ENCODE peak calls at places on chromosomes 2 and 18, in five cellular contexts. One of them, this sample, is unnamed.
A peak's percentile ranks its signal among the peaks of the same experiment; 100 is the strongest.

GRCh38 chr2:84781942-84782716 is 98.8 kb downstream of the TRABD2A start:
- DNase-seq in iris pigment epithelial cell: peak; percentile 55
- DNase-seq in HFFc6: no peak
- DNase-seq in NCI-H774: no peak
- DNase-seq in activated naive CD4-positive, alpha-beta T cell treated with anti-CD3 and anti-CD28 coated beads, Interleukin-2, amount 50 U/mL, for 72 hours: no peak
- DNase-seq in this sample: no peak

GRCh38 chr2:4828682-4829374 is 863.4 kb upstream of the SOX11 start:
- DNase-seq in NCI-H774: no peak
- DNase-seq in HFFc6: no peak
- DNase-seq in activated naive CD4-positive, alpha-beta T cell treated with anti-CD3 and anti-CD28 coated beads, Interleukin-2, amount 50 U/mL, for 72 hours: no peak
- DNase-seq in iris pigment epithelial cell: no peak
- DNase-seq in this sample: no peak

GRCh38 chr18:24799176-24799575 is 338.7 kb downstream of the HRH4 start:
- DNase-seq in activated naive CD4-positive, alpha-beta T cell treated with anti-CD3 and anti-CD28 coated beads, Interleukin-2, amount 50 U/mL, for 72 hours: no peak
- DNase-seq in iris pigment epithelial cell: no peak
- DNase-seq in HFFc6: no peak
- DNase-seq in NCI-H774: no peak
- DNase-seq in this sample: no peak

GRCh38 chr2:180000434-180000833 is 6.7 kb downstream of the CWC22 start:
- DNase-seq in HFFc6: no peak
- DNase-seq in NCI-H774: no peak
- DNase-seq in iris pigment epithelial cell: peak; percentile 59
- DNase-seq in activated naive CD4-positive, alpha-beta T cell treated with anti-CD3 and anti-CD28 coated beads, Interleukin-2, amount 50 U/mL, for 72 hours: no peak
- DNase-seq in this sample: peak; percentile 6

GRCh38 chr18:59950215-59950944 is 50.6 kb downstream of the PMAIP1 start:
- DNase-seq in HFFc6: no peak
- DNase-seq in activated naive CD4-positive, alpha-beta T cell treated with anti-CD3 and anti-CD28 coated beads, Interleukin-2, amount 50 U/mL, for 72 hours: no peak
- DNase-seq in iris pigment epithelial cell: peak; percentile 49
- DNase-seq in NCI-H774: no peak
- DNase-seq in this sample: peak; percentile 28

GRCh38 chr2:39845460-39846146 is 66.5 kb upstream of the THUMPD2 start:
- DNase-seq in NCI-H774: no peak
- DNase-seq in iris pigment epithelial cell: peak; percentile 11
- DNase-seq in activated naive CD4-positive, alpha-beta T cell treated with anti-CD3 and anti-CD28 coated beads, Interleukin-2, amount 50 U/mL, for 72 hours: no peak
- DNase-seq in HFFc6: no peak
- DNase-seq in this sample: no peak

GRCh38 chr2:2527162-2527561 is 196.1 kb upstream of the MYT1L start:
- DNase-seq in NCI-H774: no peak
- DNase-seq in iris pigment epithelial cell: no peak
- DNase-seq in HFFc6: no peak
- DNase-seq in activated naive CD4-positive, alpha-beta T cell treated with anti-CD3 and anti-CD28 coated beads, Interleukin-2, amount 50 U/mL, for 72 hours: no peak
- DNase-seq in this sample: no peak

GRCh38 chr2:71492112-71492511 is 38.8 kb downstream of the DYSF start:
- DNase-seq in iris pigment epithelial cell: no peak
- DNase-seq in activated naive CD4-positive, alpha-beta T cell treated with anti-CD3 and anti-CD28 coated beads, Interleukin-2, amount 50 U/mL, for 72 hours: no peak
- DNase-seq in HFFc6: no peak
- DNase-seq in NCI-H774: no peak
- DNase-seq in this sample: no peak

GRCh38 chr18:31195063-31195462 is 32.4 kb upstream of the DSC1 start:
- DNase-seq in activated naive CD4-positive, alpha-beta T cell treated with anti-CD3 and anti-CD28 coated beads, Interleukin-2, amount 50 U/mL, for 72 hours: no peak
- DNase-seq in NCI-H774: no peak
- DNase-seq in iris pigment epithelial cell: no peak
- DNase-seq in HFFc6: no peak
- DNase-seq in this sample: no peak

GRCh38 chr2:107553534-107553933 is 273.2 kb upstream of the RGPD4 start:
- DNase-seq in HFFc6: no peak
- DNase-seq in NCI-H774: no peak
- DNase-seq in activated naive CD4-positive, alpha-beta T cell treated with anti-CD3 and anti-CD28 coated beads, Interleukin-2, amount 50 U/mL, for 72 hours: no peak
- DNase-seq in iris pigment epithelial cell: peak; percentile 20
- DNase-seq in this sample: no peak

GRCh38 chr2:12177052-12177994 is 430.9 kb downstream of the LPIN1 start:
- DNase-seq in NCI-H774: no peak
- DNase-seq in activated naive CD4-positive, alpha-beta T cell treated with anti-CD3 and anti-CD28 coated beads, Interleukin-2, amount 50 U/mL, for 72 hours: no peak
- DNase-seq in HFFc6: peak; percentile 86
- DNase-seq in iris pigment epithelial cell: peak; percentile 72
- DNase-seq in this sample: peak; percentile 81

GRCh38 chr18:27600245-27600644 is 415.1 kb upstream of the CHST9 start:
- DNase-seq in iris pigment epithelial cell: no peak
- DNase-seq in NCI-H774: no peak
- DNase-seq in HFFc6: no peak
- DNase-seq in activated naive CD4-positive, alpha-beta T cell treated with anti-CD3 and anti-CD28 coated beads, Interleukin-2, amount 50 U/mL, for 72 hours: no peak
- DNase-seq in this sample: no peak

GRCh38 chr18:27121108-27121507 is 64.0 kb downstream of the CHST9 start:
- DNase-seq in iris pigment epithelial cell: no peak
- DNase-seq in NCI-H774: no peak
- DNase-seq in HFFc6: no peak
- DNase-seq in activated naive CD4-positive, alpha-beta T cell treated with anti-CD3 and anti-CD28 coated beads, Interleukin-2, amount 50 U/mL, for 72 hours: no peak
- DNase-seq in this sample: no peak

GRCh38 chr18:11512096-11513030 is 97.0 kb upstream of the SLC35G4 start:
- DNase-seq in NCI-H774: no peak
- DNase-seq in activated naive CD4-positive, alpha-beta T cell treated with anti-CD3 and anti-CD28 coated beads, Interleukin-2, amount 50 U/mL, for 72 hours: no peak
- DNase-seq in HFFc6: peak; percentile 18
- DNase-seq in iris pigment epithelial cell: peak; percentile 20
- DNase-seq in this sample: peak; percentile 47

GRCh38 chr2:48398285-48399135 is 131.4 kb upstream of the STON1 start:
- DNase-seq in iris pigment epithelial cell: peak; percentile 20
- DNase-seq in NCI-H774: no peak
- DNase-seq in activated naive CD4-positive, alpha-beta T cell treated with anti-CD3 and anti-CD28 coated beads, Interleukin-2, amount 50 U/mL, for 72 hours: no peak
- DNase-seq in HFFc6: no peak
- DNase-seq in this sample: no peak

GRCh38 chr2:171394164-171394725 is 39.5 kb downstream of the METTL8 start:
- DNase-seq in HFFc6: no peak
- DNase-seq in NCI-H774: no peak
- DNase-seq in activated naive CD4-positive, alpha-beta T cell treated with anti-CD3 and anti-CD28 coated beads, Interleukin-2, amount 50 U/mL, for 72 hours: no peak
- DNase-seq in iris pigment epithelial cell: no peak
- DNase-seq in this sample: no peak

GRCh38 chr2:119473621-119474370 is 42.1 kb downstream of the TMEM37 start:
- DNase-seq in activated naive CD4-positive, alpha-beta T cell treated with anti-CD3 and anti-CD28 coated beads, Interleukin-2, amount 50 U/mL, for 72 hours: no peak
- DNase-seq in iris pigment epithelial cell: no peak
- DNase-seq in NCI-H774: no peak
- DNase-seq in HFFc6: no peak
- DNase-seq in this sample: no peak

GRCh38 chr2:228157841-228158240 is 23.6 kb downstream of the SPHKAP start:
- DNase-seq in iris pigment epithelial cell: no peak
- DNase-seq in NCI-H774: no peak
- DNase-seq in activated naive CD4-positive, alpha-beta T cell treated with anti-CD3 and anti-CD28 coated beads, Interleukin-2, amount 50 U/mL, for 72 hours: no peak
- DNase-seq in HFFc6: no peak
- DNase-seq in this sample: no peak

GRCh38 chr2:2834530-2835254 is 503.6 kb upstream of the MYT1L start:
- DNase-seq in iris pigment epithelial cell: no peak
- DNase-seq in HFFc6: no peak
- DNase-seq in activated naive CD4-positive, alpha-beta T cell treated with anti-CD3 and anti-CD28 coated beads, Interleukin-2, amount 50 U/mL, for 72 hours: no peak
- DNase-seq in NCI-H774: no peak
- DNase-seq in this sample: no peak

GRCh38 chr2:157898591-157898996 is 22.5 kb upstream of the ACVR1 start:
- DNase-seq in activated naive CD4-positive, alpha-beta T cell treated with anti-CD3 and anti-CD28 coated beads, Interleukin-2, amount 50 U/mL, for 72 hours: peak; percentile 60
- DNase-seq in iris pigment epithelial cell: peak; percentile 96
- DNase-seq in NCI-H774: no peak
- DNase-seq in HFFc6: peak; percentile 67
- DNase-seq in this sample: peak; percentile 59

GRCh38 chr2:81739971-81740370 is 1435.4 kb upstream of the LRRTM1 start:
- DNase-seq in NCI-H774: no peak
- DNase-seq in activated naive CD4-positive, alpha-beta T cell treated with anti-CD3 and anti-CD28 coated beads, Interleukin-2, amount 50 U/mL, for 72 hours: no peak
- DNase-seq in iris pigment epithelial cell: no peak
- DNase-seq in HFFc6: no peak
- DNase-seq in this sample: no peak

GRCh38 chr2:195017890-195018289 is 639.1 kb upstream of the SLC39A10 start:
- DNase-seq in NCI-H774: no peak
- DNase-seq in activated naive CD4-positive, alpha-beta T cell treated with anti-CD3 and anti-CD28 coated beads, Interleukin-2, amount 50 U/mL, for 72 hours: no peak
- DNase-seq in HFFc6: no peak
- DNase-seq in iris pigment epithelial cell: no peak
- DNase-seq in this sample: no peak

GRCh38 chr2:63763336-63764056 is 78.2 kb upstream of the UGP2 start:
- DNase-seq in NCI-H774: no peak
- DNase-seq in HFFc6: no peak
- DNase-seq in iris pigment epithelial cell: no peak
- DNase-seq in activated naive CD4-positive, alpha-beta T cell treated with anti-CD3 and anti-CD28 coated beads, Interleukin-2, amount 50 U/mL, for 72 hours: no peak
- DNase-seq in this sample: peak; percentile 91

GRCh38 chr2:26456701-26457224 is 21.2 kb downstream of the OTOF start:
- DNase-seq in iris pigment epithelial cell: no peak
- DNase-seq in HFFc6: no peak
- DNase-seq in NCI-H774: no peak
- DNase-seq in activated naive CD4-positive, alpha-beta T cell treated with anti-CD3 and anti-CD28 coated beads, Interleukin-2, amount 50 U/mL, for 72 hours: no peak
- DNase-seq in this sample: peak; percentile 7

GRCh38 chr2:10763461-10763800 is 42.0 kb downstream of the ATP6V1C2 start:
- DNase-seq in HFFc6: no peak
- DNase-seq in activated naive CD4-positive, alpha-beta T cell treated with anti-CD3 and anti-CD28 coated beads, Interleukin-2, amount 50 U/mL, for 72 hours: no peak
- DNase-seq in NCI-H774: no peak
- DNase-seq in iris pigment epithelial cell: no peak
- DNase-seq in this sample: no peak

GRCh38 chr2:120511546-120512320 is 165.8 kb downstream of the INHBB start:
- DNase-seq in iris pigment epithelial cell: no peak
- DNase-seq in activated naive CD4-positive, alpha-beta T cell treated with anti-CD3 and anti-CD28 coated beads, Interleukin-2, amount 50 U/mL, for 72 hours: no peak
- DNase-seq in NCI-H774: no peak
- DNase-seq in HFFc6: no peak
- DNase-seq in this sample: no peak

GRCh38 chr2:70261501-70261900 is 3.6 kb downstream of the PCYOX1 start:
- DNase-seq in NCI-H774: no peak
- DNase-seq in activated naive CD4-positive, alpha-beta T cell treated with anti-CD3 and anti-CD28 coated beads, Interleukin-2, amount 50 U/mL, for 72 hours: no peak
- DNase-seq in HFFc6: no peak
- DNase-seq in iris pigment epithelial cell: peak; percentile 13
- DNase-seq in this sample: no peak

GRCh38 chr2:188450740-188451480 is 159.2 kb downstream of the GULP1 start:
- DNase-seq in iris pigment epithelial cell: peak; percentile 27
- DNase-seq in NCI-H774: no peak
- DNase-seq in activated naive CD4-positive, alpha-beta T cell treated with anti-CD3 and anti-CD28 coated beads, Interleukin-2, amount 50 U/mL, for 72 hours: no peak
- DNase-seq in HFFc6: no peak
- DNase-seq in this sample: peak; percentile 75

GRCh38 chr2:10159486-10160160 is 37.1 kb downstream of the RRM2 start:
- DNase-seq in HFFc6: no peak
- DNase-seq in iris pigment epithelial cell: no peak
- DNase-seq in activated naive CD4-positive, alpha-beta T cell treated with anti-CD3 and anti-CD28 coated beads, Interleukin-2, amount 50 U/mL, for 72 hours: no peak
- DNase-seq in NCI-H774: no peak
- DNase-seq in this sample: no peak

GRCh38 chr2:134705861-134706586 is 12.8 kb downstream of the TMEM163 start:
- DNase-seq in HFFc6: no peak
- DNase-seq in iris pigment epithelial cell: no peak
- DNase-seq in activated naive CD4-positive, alpha-beta T cell treated with anti-CD3 and anti-CD28 coated beads, Interleukin-2, amount 50 U/mL, for 72 hours: no peak
- DNase-seq in NCI-H774: no peak
- DNase-seq in this sample: no peak

GRCh38 chr2:203887680-203888079 is 20.1 kb downstream of the CTLA4 start:
- DNase-seq in activated naive CD4-positive, alpha-beta T cell treated with anti-CD3 and anti-CD28 coated beads, Interleukin-2, amount 50 U/mL, for 72 hours: no peak
- DNase-seq in HFFc6: no peak
- DNase-seq in NCI-H774: peak; percentile 70
- DNase-seq in iris pigment epithelial cell: no peak
- DNase-seq in this sample: no peak

GRCh38 chr2:167212054-167212648 is 323.9 kb downstream of the XIRP2 start:
- DNase-seq in HFFc6: peak; percentile 45
- DNase-seq in iris pigment epithelial cell: peak; percentile 55
- DNase-seq in NCI-H774: peak; percentile 37
- DNase-seq in activated naive CD4-positive, alpha-beta T cell treated with anti-CD3 and anti-CD28 coated beads, Interleukin-2, amount 50 U/mL, for 72 hours: no peak
- DNase-seq in this sample: peak; percentile 85

GRCh38 chr18:33495278-33495677 is 54.8 kb upstream of the CCDC178 start:
- DNase-seq in activated naive CD4-positive, alpha-beta T cell treated with anti-CD3 and anti-CD28 coated beads, Interleukin-2, amount 50 U/mL, for 72 hours: no peak
- DNase-seq in iris pigment epithelial cell: peak; percentile 16
- DNase-seq in NCI-H774: peak; percentile 32
- DNase-seq in HFFc6: no peak
- DNase-seq in this sample: peak; percentile 36

GRCh38 chr2:231795525-231796327 is 9.5 kb downstream of the COPS7B start:
- DNase-seq in HFFc6: peak; percentile 93
- DNase-seq in iris pigment epithelial cell: peak; percentile 76
- DNase-seq in activated naive CD4-positive, alpha-beta T cell treated with anti-CD3 and anti-CD28 coated beads, Interleukin-2, amount 50 U/mL, for 72 hours: no peak
- DNase-seq in NCI-H774: peak; percentile 47
- DNase-seq in this sample: peak; percentile 62

GRCh38 chr2:240820014-240820606 is at the start of gene KIF1A:
- DNase-seq in NCI-H774: peak; percentile 95
- DNase-seq in activated naive CD4-positive, alpha-beta T cell treated with anti-CD3 and anti-CD28 coated beads, Interleukin-2, amount 50 U/mL, for 72 hours: no peak
- DNase-seq in HFFc6: no peak
- DNase-seq in iris pigment epithelial cell: no peak
- DNase-seq in this sample: peak; percentile 29

GRCh38 chr18:37304012-37304680 is 261.5 kb downstream of the CELF4 start:
- DNase-seq in activated naive CD4-positive, alpha-beta T cell treated with anti-CD3 and anti-CD28 coated beads, Interleukin-2, amount 50 U/mL, for 72 hours: no peak
- DNase-seq in NCI-H774: no peak
- DNase-seq in HFFc6: no peak
- DNase-seq in iris pigment epithelial cell: no peak
- DNase-seq in this sample: no peak